ENCODE peak calls at places on chromosomes 11 and 22, in ten cellular contexts. L is AG09309; H is DND-41; U is stimulated activated CD4-positive, alpha-beta T cell treated with anti-CD3 and anti-CD28 coated beads, Interleukin-2, amount 100 ng/mL, for 48 hours; P is fibroblast of mammary gland; O is CD4-positive, alpha-beta T cell; R is activated naive CD8-positive, alpha-beta T cell treated with anti-CD3 and anti-CD28 coated beads for 36 hours; F is activated T-cell treated with anti-CD3 and anti-CD28 coated beads for 24 hours; Q is sigmoid colon; I is nephron progenitor cell. K is an unnamed sample.

GRCh38 chr11:67352546-67353316 is 615 bp downstream of the POLD4 start:
- DNase-seq in O (peak; percentile 67), I (no peak), P (no peak), F (no peak), U (no peak), Q (peak; percentile 77), H (peak; percentile 19), L (no peak), R (no peak), K (no peak)

GRCh38 chr22:37242395-37242918 is 1.6 kb downstream of the RAC2 start:
- DNase-seq in Q (peak; percentile 73), R (peak; percentile 90), O (peak; percentile 89), U (peak; percentile 83), H (peak; percentile 93), F (peak; percentile 89), L (no peak), P (no peak), I (no peak), K (no peak)

GRCh38 chr11:125382211-125382807 is 113.8 kb downstream of the FEZ1 start:
- DNase-seq in O (no peak), P (no peak), I (no peak), R (no peak), L (no peak), Q (no peak), H (no peak), F (no peak), U (no peak), K (no peak)

GRCh38 chr11:49533204-49533603 is 324.8 kb upstream of the FOLH1 start:
- DNase-seq in I (no peak), Q (no peak), H (no peak), F (no peak), O (no peak), U (no peak), R (no peak), L (no peak), P (no peak), K (no peak)

GRCh38 chr11:111601979-111602864 is at the start of gene SIK2:
- DNase-seq in P (peak; percentile 92), F (peak; percentile 87), L (peak; percentile 71), H (peak; percentile 95), I (peak; percentile 95), O (peak; percentile 84), R (peak; percentile 96), U (peak; percentile 87), Q (peak; percentile 98), K (no peak)

GRCh38 chr22:30250039-30250565 is 3.5 kb upstream of the LIF start:
- DNase-seq in O (no peak), F (no peak), L (no peak), H (no peak), I (no peak), U (no peak), R (no peak), Q (no peak), P (no peak), K (no peak)

GRCh38 chr11:85772700-85773099 is 38.2 kb downstream of the SYTL2 start:
- DNase-seq in P (no peak), Q (no peak), I (no peak), R (no peak), L (no peak), F (no peak), O (no peak), U (no peak), H (no peak), K (peak; percentile 9)

GRCh38 chr11:69004411-69005182 is 8.4 kb downstream of the MRGPRF start:
- DNase-seq in O (no peak), P (no peak), U (no peak), I (no peak), R (no peak), H (no peak), F (no peak), Q (peak; percentile 66), L (no peak), K (no peak)

GRCh38 chr11:2664331-2664730 is 35.5 kb downstream of the KCNQ1OT1 start:
- DNase-seq in F (no peak), O (no peak), R (no peak), I (no peak), H (no peak), L (no peak), Q (peak; percentile 49), U (no peak), P (no peak), K (no peak)

GRCh38 chr22:50250555-50251471 is at the start of gene HDAC10:
- DNase-seq in O (peak; percentile 76), U (peak; percentile 85), Q (peak; percentile 88), P (peak; percentile 69), R (peak; percentile 91), I (peak; percentile 87), L (no peak), F (peak; percentile 74), H (peak; percentile 90), K (no peak)

GRCh38 chr11:78160557-78160956 is 21.1 kb upstream of the ALG8 start:
- DNase-seq in Q (no peak), L (no peak), R (no peak), O (no peak), H (no peak), I (no peak), P (no peak), F (no peak), U (no peak), K (no peak)

GRCh38 chr22:44180706-44181032 is at the start of gene PARVG:
- DNase-seq in L (no peak), U (peak; percentile 21), F (no peak), P (no peak), O (peak; percentile 37), Q (no peak), H (no peak), R (peak; percentile 38), I (no peak), K (no peak)

GRCh38 chr11:130313383-130314183 is 1.1 kb downstream of the ZBTB44 start:
- DNase-seq in O (no peak), U (no peak), P (peak; percentile 5), Q (no peak), I (no peak), F (no peak), L (no peak), H (no peak), R (no peak), K (no peak)

GRCh38 chr22:49917997-49918910 is at the start of the genes ALG12 and CRELD2:
- DNase-seq in H (peak; percentile 97), O (peak; percentile 97), Q (peak; percentile 99), F (peak; percentile 96), R (peak; percentile 98), P (peak; percentile 93), U (peak; percentile 98), L (peak; percentile 75), I (peak; percentile 98), K (peak; percentile 69)

GRCh38 chr22:25282671-25283561 is 63.5 kb downstream of the CRYBB2 start:
- DNase-seq in R (peak; percentile 5), H (no peak), U (no peak), I (peak; percentile 59), L (no peak), F (no peak), P (no peak), O (no peak), Q (no peak), K (no peak)

GRCh38 chr22:39090426-39091064 is 6.5 kb upstream of the APOBEC3H start:
- DNase-seq in L (no peak), H (peak; percentile 85), U (peak; percentile 72), Q (no peak), R (peak; percentile 85), O (peak; percentile 84), F (peak; percentile 62), P (no peak), I (no peak), K (no peak)

GRCh38 chr11:59197990-59198389 is 14.7 kb downstream of the MPEG1 start:
- DNase-seq in U (no peak), O (no peak), F (no peak), Q (peak; percentile 80), P (no peak), H (no peak), L (peak; percentile 34), I (no peak), R (no peak), K (no peak)

GRCh38 chr11:45927684-45928413 is 5.4 kb downstream of the LARGE2 start:
- DNase-seq in R (no peak), U (no peak), F (no peak), Q (peak; percentile 59), H (no peak), O (no peak), I (no peak), L (no peak), P (no peak), K (no peak)

GRCh38 chr11:9302448-9302847 is 11.9 kb downstream of the TMEM41B start:
- DNase-seq in O (no peak), P (no peak), Q (no peak), H (no peak), I (no peak), F (no peak), R (no peak), U (no peak), L (no peak), K (peak; percentile 24)

GRCh38 chr11:84865791-84866535 is 761.2 kb downstream of the DLG2 start:
- DNase-seq in O (no peak), H (no peak), R (no peak), Q (no peak), U (no peak), F (no peak), I (no peak), L (no peak), P (peak; percentile 32), K (no peak)

GRCh38 chr11:126189109-126189929 is 22.1 kb downstream of the RPUSD4 start:
- DNase-seq in I (no peak), F (no peak), R (no peak), U (no peak), O (no peak), Q (no peak), P (no peak), H (no peak), L (no peak), K (no peak)

GRCh38 chr22:19438286-19438685 is 5.9 kb downstream of the MRPL40 start:
- DNase-seq in H (no peak), O (no peak), Q (no peak), I (no peak), P (no peak), L (no peak), R (no peak), U (no peak), F (no peak), K (no peak)

GRCh38 chr11:110177057-110177397 is 83.8 kb downstream of the ZC3H12C start:
- DNase-seq in F (no peak), L (no peak), I (no peak), U (no peak), P (no peak), O (no peak), Q (no peak), R (no peak), H (no peak), K (no peak)

GRCh38 chr11:27698872-27699241 is 1.4 kb downstream of the BDNF start:
- DNase-seq in I (peak; percentile 95), P (peak; percentile 76), F (peak; percentile 66), Q (peak; percentile 77), R (peak; percentile 65), O (peak; percentile 38), L (peak; percentile 77), H (peak; percentile 68), U (peak; percentile 70), K (no peak)

GRCh38 chr22:40036591-40037225 is 42.0 kb downstream of the FAM83F start:
- DNase-seq in F (peak; percentile 48), R (peak; percentile 54), P (peak; percentile 77), Q (peak; percentile 77), U (peak; percentile 53), L (peak; percentile 20), H (peak; percentile 66), I (peak; percentile 73), O (peak; percentile 39), K (no peak)

GRCh38 chr11:123166095-123166559 is 28.9 kb downstream of the CLMP start:
- DNase-seq in R (no peak), Q (peak; percentile 84), P (peak; percentile 55), L (no peak), I (peak; percentile 70), H (peak; percentile 18), U (peak; percentile 16), F (no peak), O (no peak), K (peak; percentile 73)

GRCh38 chr22:40560551-40560950 is 76.0 kb downstream of the MRTFA start:
- DNase-seq in Q (no peak), O (no peak), R (no peak), I (no peak), P (peak; percentile 66), U (no peak), L (no peak), H (no peak), F (no peak), K (peak; percentile 36)

GRCh38 chr11:15673408-15673811 is 558.7 kb downstream of the INSC start:
- DNase-seq in P (no peak), H (no peak), Q (no peak), L (no peak), O (no peak), R (no peak), I (no peak), F (no peak), U (no peak), K (no peak)

K was measured in non-pigmented ciliary epithelial cell.